ENCODE peak calls at places on chromosome 17, in four cellular contexts. T is A549, Z is HepG2, Y is K562. N is an unnamed sample.

GRCh38 chr17:37358098-37358829 is 17.5 kb upstream of the C17orf78 start:
- DNase-seq in T (peak; percentile 64), Z (peak; percentile 81), Y (peak; percentile 70), N (peak; percentile 85)

GRCh38 chr17:81085420-81085911 is 50.5 kb downstream of the BAIAP2 start:
- DNase-seq in T (no peak), Z (no peak), Y (no peak), N (no peak)

GRCh38 chr17:45681706-45682105 is 102.4 kb upstream of the CRHR1 start:
- DNase-seq in T (no peak), Z (no peak), Y (no peak), N (no peak)

GRCh38 chr17:39643271-39643670 is 6.3 kb downstream of the STARD3 start:
- DNase-seq in T (no peak), Z (no peak), Y (no peak), N (no peak)

GRCh38 chr17:42698736-42699414 is 16.5 kb downstream of the CNTNAP1 start:
- DNase-seq in T (no peak), Z (no peak), Y (peak; percentile 99), N (no peak)

GRCh38 chr17:50425682-50426471 is at the start of gene ACSF2:
- DNase-seq in T (peak; percentile 50), Z (peak; percentile 54), Y (peak; percentile 93), N (peak; percentile 64)

GRCh38 chr17:48757524-48757961 is 29.0 kb upstream of the HOXB13 start:
- DNase-seq in T (no peak), Z (no peak), Y (no peak), N (no peak)

GRCh38 chr17:31313982-31314787 is at the start of gene EVI2B:
- DNase-seq in T (peak; percentile 34), Z (no peak), Y (no peak), N (no peak)

GRCh38 chr17:66564992-66565465 is 262.6 kb downstream of the PRKCA start:
- DNase-seq in T (no peak), Z (peak; percentile 30), Y (no peak), N (peak; percentile 58)

GRCh38 chr17:37368577-37368976 is 7.2 kb upstream of the C17orf78 start:
- DNase-seq in T (no peak), Z (no peak), Y (no peak), N (no peak)

GRCh38 chr17:59851431-59852375 is 41.0 kb downstream of the TUBD1 start:
- DNase-seq in T (peak; percentile 90), Z (no peak), Y (no peak), N (no peak)

GRCh38 chr17:47720754-47721533 is 12.1 kb upstream of the TBX21 start:
- DNase-seq in T (no peak), Z (no peak), Y (no peak), N (peak; percentile 59)

GRCh38 chr17:59361386-59361785 is 29.9 kb downstream of the YPEL2 start:
- DNase-seq in T (peak; percentile 25), Z (no peak), Y (no peak), N (no peak)

GRCh38 chr17:69533481-69534234 is 119.2 kb downstream of the MAP2K6 start:
- DNase-seq in T (no peak), Z (no peak), Y (no peak), N (peak; percentile 13)

GRCh38 chr17:54935487-54935886 is 33.0 kb downstream of the COX11 start:
- DNase-seq in T (no peak), Z (no peak), Y (no peak), N (no peak)

GRCh38 chr17:57215317-57215716 is 41.0 kb upstream of the MSI2 start:
- DNase-seq in T (no peak), Z (no peak), Y (no peak), N (no peak)

GRCh38 chr17:1506649-1507254 is 9.7 kb downstream of the INPP5K start:
- DNase-seq in T (no peak), Z (no peak), Y (no peak), N (no peak)

GRCh38 chr17:1055751-1056645 is 59.1 kb downstream of the TIMM22 start:
- DNase-seq in T (peak; percentile 64), Z (peak; percentile 47), Y (peak; percentile 67), N (peak; percentile 84)

GRCh38 chr17:3818786-3819185 is 17.8 kb upstream of the ITGAE start:
- DNase-seq in T (no peak), Z (peak; percentile 29), Y (no peak), N (no peak)

GRCh38 chr17:73605444-73605843 is 38.8 kb downstream of the SDK2 start:
- DNase-seq in T (no peak), Z (no peak), Y (no peak), N (no peak)

GRCh38 chr17:50175035-50175788 is 9.4 kb downstream of the SGCA start:
- DNase-seq in T (no peak), Z (no peak), Y (no peak), N (no peak)

GRCh38 chr17:67546578-67547527 is 169.8 kb downstream of the PITPNC1 start:
- DNase-seq in T (peak; percentile 21), Z (no peak), Y (no peak), N (peak; percentile 19)

GRCh38 chr17:43031666-43032065 is 6.6 kb downstream of the RND2 start:
- DNase-seq in T (no peak), Z (no peak), Y (no peak), N (no peak)

GRCh38 chr17:76075364-76076099 is 951 bp downstream of the GALR2 start:
- DNase-seq in T (peak; percentile 71), Z (no peak), Y (no peak), N (peak; percentile 73)

GRCh38 chr17:75872434-75873351 is 5.7 kb downstream of the TRIM47 start:
- DNase-seq in T (peak; percentile 82), Z (peak; percentile 99), Y (peak; percentile 38), N (no peak)

GRCh38 chr17:76556759-76557367 is 17.0 kb downstream of the PRCD start:
- DNase-seq in T (peak; percentile 53), Z (peak; percentile 53), Y (no peak), N (no peak)

GRCh38 chr17:67488161-67488560 is 111.1 kb downstream of the PITPNC1 start:
- DNase-seq in T (no peak), Z (no peak), Y (no peak), N (no peak)

GRCh38 chr17:79632432-79632735 is 21.5 kb upstream of the RBFOX3 start:
- DNase-seq in T (no peak), Z (no peak), Y (no peak), N (peak; percentile 1)

GRCh38 chr17:45428050-45428953 is 4.4 kb downstream of the ARHGAP27 start:
- DNase-seq in T (peak; percentile 83), Z (peak; percentile 67), Y (peak; percentile 80), N (peak; percentile 86)

GRCh38 chr17:72440961-72441360 is 320.1 kb downstream of the SOX9 start:
- DNase-seq in T (no peak), Z (no peak), Y (no peak), N (no peak)

DNA sequence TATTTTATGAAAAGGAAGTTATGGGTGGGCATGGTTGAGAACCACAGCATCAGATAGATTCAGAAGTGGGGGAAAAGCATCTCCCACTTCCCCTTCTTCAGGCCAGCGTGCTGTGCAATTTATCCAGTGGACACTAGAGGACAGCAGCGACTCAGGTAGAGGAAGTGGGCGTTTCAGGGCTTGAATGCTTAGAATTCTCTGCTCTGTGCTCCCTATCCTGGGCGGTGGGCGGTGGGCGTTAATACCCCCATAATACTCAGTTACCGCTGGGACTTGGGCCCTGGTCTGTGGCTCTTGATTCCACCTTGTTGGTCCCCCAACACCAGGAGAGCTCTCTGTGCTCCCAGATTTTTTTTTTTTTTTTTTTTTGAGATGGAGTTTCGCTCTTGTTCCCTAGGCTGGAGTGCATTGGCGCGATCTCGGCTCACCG is 3.7 kb upstream of the LYZL6 start:
- DNase-seq in T (peak; percentile 75), Z (peak; percentile 52), Y (peak; percentile 52), N (peak; percentile 74)
- TF ChIP-seq NR3C1 in T (no peak), Z (no peak), Y (no peak), N (no peak)

GRCh38 chr17:4903051-4903818 is at the start of gene CHRNE:
- DNase-seq in T (peak; percentile 89), Z (peak; percentile 80), Y (peak; percentile 65), N (peak; percentile 91)
- TF ChIP-seq NR3C1 in T (no peak), Z (no peak), Y (no peak), N (no peak)

GRCh38 chr17:6506679-6507231 is 49.6 kb downstream of the PITPNM3 start:
- DNase-seq in T (peak; percentile 82), Z (no peak), Y (no peak), N (no peak)

GRCh38 chr17:6508026-6508425 is 48.3 kb downstream of the PITPNM3 start:
- DNase-seq in T (no peak), Z (no peak), Y (no peak), N (no peak)

GRCh38 chr17:6508519-6509294 is 47.6 kb downstream of the PITPNM3 start:
- DNase-seq in T (no peak), Z (no peak), Y (no peak), N (no peak)

GRCh38 chr17:6509295-6509771 is 47.0 kb downstream of the PITPNM3 start:
- DNase-seq in T (no peak), Z (no peak), Y (peak; percentile 41), N (no peak)

DNA sequence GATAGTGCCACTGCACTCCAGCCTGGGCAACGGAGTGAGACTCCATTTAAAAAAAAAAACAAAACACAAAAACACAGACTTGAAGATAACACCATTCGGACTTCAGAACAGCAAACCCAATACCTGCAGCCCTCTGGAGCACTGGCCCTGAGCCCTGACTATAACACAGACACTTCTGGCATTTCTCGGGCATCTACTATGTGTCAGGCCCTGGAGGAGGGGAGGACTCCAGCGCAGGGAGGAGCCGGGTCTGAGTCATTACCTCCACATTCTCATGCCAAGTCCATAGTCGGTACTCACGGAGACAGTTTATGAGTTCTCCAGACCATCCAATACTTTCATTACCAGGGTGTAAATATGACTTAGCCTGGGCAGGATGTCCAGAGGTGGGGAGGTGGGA is 48.8 kb downstream of the PITPNM3 start:
- DNase-seq in T (peak; percentile 71), Z (no peak), Y (no peak), N (no peak)
- TF ChIP-seq NR3C1 in T (no peak), Z (no peak), Y (no peak), N (no peak)

DNA sequence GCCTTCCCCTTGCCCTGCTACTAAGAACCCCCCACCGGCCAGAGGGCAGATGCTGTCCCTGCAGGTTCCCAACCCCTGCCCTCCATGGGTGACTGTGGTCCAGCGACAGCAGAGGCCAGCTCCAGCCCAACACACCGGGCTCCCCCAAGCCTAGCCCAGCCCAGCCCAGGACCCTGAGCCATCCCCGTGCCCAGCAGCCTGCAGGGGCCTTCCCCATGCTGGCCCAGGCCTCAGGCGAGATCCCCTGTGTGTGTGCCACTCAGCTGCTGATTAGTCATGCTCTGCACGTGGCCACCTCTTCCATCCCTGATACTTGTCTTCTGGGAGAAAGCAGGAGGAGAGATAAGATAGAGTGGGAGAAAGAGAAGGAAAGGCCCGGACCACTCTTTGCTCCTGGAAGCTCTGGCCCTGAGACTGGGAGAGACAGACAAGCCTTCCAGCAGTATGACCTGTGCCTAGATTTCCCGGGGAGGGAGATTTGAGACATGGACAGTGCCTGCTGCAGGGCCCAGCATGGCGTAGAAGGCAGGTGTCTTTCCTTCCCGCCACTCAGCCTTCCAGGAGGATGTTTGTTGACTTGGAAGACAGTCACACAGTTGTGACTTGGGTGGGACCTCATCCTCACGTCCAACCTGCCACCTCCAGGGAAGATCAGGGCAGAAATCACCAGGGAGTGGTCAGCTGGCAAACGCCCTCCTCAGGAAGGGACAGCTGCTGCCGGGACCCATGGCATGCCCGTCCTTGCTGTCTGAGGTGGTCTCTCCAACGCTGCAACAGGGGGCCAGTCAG is 41.3 kb upstream of the RASD1 start:
- DNase-seq in T (peak; percentile 26), Z (no peak), Y (peak; percentile 20), N (no peak)
- TF ChIP-seq NR3C1 in T (no peak), Z (no peak), Y (no peak), N (no peak)